ENCODE peak calls at places on chromosomes 2 and 18, in four cellular contexts. M, V, E and F are unnamed samples.

GRCh38 chr2:30366199-30366691 is 80.8 kb upstream of the LCLAT1 start:
- DNase-seq in M (no peak), V (no peak), E (peak), F (no peak)

GRCh38 chr2:46615555-46616487 is 136.5 kb downstream of the TMEM247 start:
- DNase-seq in M (no peak), V (no peak), E (no peak), F (no peak)

GRCh38 chr2:127891806-127892205 is 6.0 kb upstream of the AMMECR1L start:
- DNase-seq in M (no peak), V (no peak), E (no peak), F (no peak)

GRCh38 chr18:79898952-79899608 is 52.4 kb downstream of the SLC66A2 start:
- DNase-seq in M (no peak), V (no peak), E (no peak), F (peak)

GRCh38 chr2:127632592-127633489 is 13.1 kb upstream of the GPR17 start:
- DNase-seq in M (no peak), V (no peak), E (no peak), F (no peak)

GRCh38 chr2:149858916-149859634 is 271.5 kb upstream of the MMADHC start:
- DNase-seq in M (no peak), V (no peak), E (no peak), F (no peak)

GRCh38 chr18:50748243-50749229 is 71.3 kb downstream of the MRO start:
- DNase-seq in M (no peak), V (no peak), E (no peak), F (no peak)

GRCh38 chr2:9720352-9721093 is 89.7 kb upstream of the YWHAQ start:
- DNase-seq in M (no peak), V (no peak), E (no peak), F (no peak)

GRCh38 chr2:43084699-43085091 is 141.7 kb downstream of the ZFP36L2 start:
- DNase-seq in M (no peak), V (no peak), E (no peak), F (peak)

GRCh38 chr18:49020129-49020528 is 69.4 kb upstream of the SMAD7 start:
- DNase-seq in M (peak), V (no peak), E (no peak), F (peak)

GRCh38 chr2:97861177-97861576 is 134.6 kb downstream of the TMEM131 start:
- DNase-seq in M (no peak), V (no peak), E (no peak), F (no peak)

GRCh38 chr2:96485751-96486643 is 19.2 kb downstream of the NEURL3 start:
- DNase-seq in M (peak), V (peak), E (peak), F (peak)

GRCh38 chr2:8579686-8580085 is 102.2 kb upstream of the ID2 start:
- DNase-seq in M (no peak), V (no peak), E (no peak), F (no peak)

GRCh38 chr2:20219763-20220380 is 5.1 kb downstream of the SDC1 start:
- DNase-seq in M (no peak), V (no peak), E (no peak), F (no peak)

GRCh38 chr2:3959372-3959771 is 256.0 kb downstream of the DCDC2C start:
- DNase-seq in M (no peak), V (no peak), E (no peak), F (no peak)

GRCh38 chr18:79010802-79011201 is 31.2 kb downstream of the SALL3 start:
- DNase-seq in M (no peak), V (no peak), E (no peak), F (no peak)

GRCh38 chr18:32373995-32374394 is 96.7 kb downstream of the GAREM1 start:
- DNase-seq in M (peak), V (no peak), E (no peak), F (no peak)

GRCh38 chr2:190963088-190963487 is 50.9 kb downstream of the STAT1 start:
- DNase-seq in M (no peak), V (no peak), E (no peak), F (no peak)

GRCh38 chr2:85477884-85478283 is 59.4 kb downstream of the SH2D6 start:
- DNase-seq in M (no peak), V (no peak), E (no peak), F (no peak)

GRCh38 chr18:6482198-6482977 is 67.7 kb upstream of the L3MBTL4 start:
- DNase-seq in M (peak), V (no peak), E (no peak), F (peak)

GRCh38 chr2:28360742-28361293 is 31.8 kb upstream of the FOSL2 start:
- DNase-seq in M (peak), V (no peak), E (no peak), F (peak)

GRCh38 chr18:78638889-78639596 is 340.6 kb upstream of the SALL3 start:
- DNase-seq in M (no peak), V (no peak), E (no peak), F (no peak)

GRCh38 chr2:160582481-160583161 is 89.0 kb upstream of the RBMS1 start:
- DNase-seq in M (peak), V (no peak), E (no peak), F (no peak)

GRCh38 chr2:313991-314390 is 26.1 kb upstream of the ALKAL2 start:
- DNase-seq in M (no peak), V (no peak), E (no peak), F (no peak)

GRCh38 chr2:219506153-219506801 is 7.6 kb downstream of the GMPPA start:
- DNase-seq in M (no peak), V (no peak), E (no peak), F (no peak)

GRCh38 chr2:240962371-240963064 is 35.9 kb upstream of the SNED1 start:
- DNase-seq in M (peak), V (no peak), E (no peak), F (peak)

GRCh38 chr2:54814367-54815155 is 91.1 kb downstream of the EML6 start:
- DNase-seq in M (no peak), V (no peak), E (no peak), F (no peak)

GRCh38 chr2:10427568-10427975 is 20.6 kb downstream of the ODC1 start:
- DNase-seq in M (no peak), V (no peak), E (no peak), F (no peak)

GRCh38 chr2:239878686-239879085 is 146.5 kb downstream of the NDUFA10 start:
- DNase-seq in M (peak), V (no peak), E (no peak), F (no peak)

GRCh38 chr2:160912276-160912675 is 248.0 kb upstream of the TANK start:
- DNase-seq in M (no peak), V (no peak), E (no peak), F (no peak)

GRCh38 chr18:21132398-21132918 is 20.8 kb upstream of the ROCK1 start:
- DNase-seq in M (no peak), V (no peak), E (no peak), F (no peak)

GRCh38 chr2:134683561-134684112 is 35.2 kb downstream of the TMEM163 start:
- DNase-seq in M (peak), V (no peak), E (no peak), F (no peak)

GRCh38 chr2:102138331-102138730 is 4.2 kb upstream of the IL1R1 start:
- DNase-seq in M (no peak), V (no peak), E (no peak), F (no peak)